ENCODE peak calls at places on chromosomes 6 and 20, in eight cellular contexts. U, H, Y, D, O, L, C and F are unnamed samples.

GRCh38 chr6:149846321-149846720 is 17.8 kb downstream of the LRP11 start:
- DNase-seq in O (peak; percentile 60), H (no peak), L (no peak), D (no peak), C (no peak), Y (no peak), U (no peak), F (no peak)

GRCh38 chr20:17501701-17502100 is 29.5 kb downstream of the BFSP1 start:
- DNase-seq in Y (no peak), U (no peak), L (no peak), O (no peak), C (no peak), D (no peak), H (no peak), F (no peak)

GRCh38 chr20:1897486-1897885 is 2.3 kb downstream of the SIRPA start:
- DNase-seq in L (peak; percentile 52), U (no peak), C (no peak), D (no peak), O (no peak), Y (no peak), H (no peak), F (peak; percentile 53)

GRCh38 chr20:63488331-63489251 is 10.3 kb downstream of the EEF1A2 start:
- DNase-seq in H (peak; percentile 61), U (no peak), D (no peak), Y (no peak), C (no peak), L (no peak), O (no peak), F (no peak)

GRCh38 chr6:165884813-165885765 is 222.0 kb upstream of the PDE10A start:
- DNase-seq in D (peak; percentile 59), H (peak; percentile 90), O (peak; percentile 57), Y (peak; percentile 93), U (peak; percentile 28), C (peak; percentile 8), L (peak; percentile 52), F (peak; percentile 71)

GRCh38 chr6:128597956-128598355 is 77.6 kb upstream of the PTPRK start:
- DNase-seq in D (no peak), Y (no peak), U (no peak), C (no peak), O (no peak), H (no peak), L (no peak), F (no peak)

GRCh38 chr20:419556-420168 is 11.6 kb downstream of the RBCK1 start:
- DNase-seq in U (no peak), Y (no peak), D (no peak), L (no peak), O (no peak), C (peak; percentile 71), H (no peak), F (no peak)

GRCh38 chr6:141103246-141103645 is 1029.5 kb upstream of the GJE1 start:
- DNase-seq in D (no peak), O (no peak), Y (no peak), C (no peak), L (no peak), H (no peak), U (no peak), F (no peak)

GRCh38 chr20:21046413-21047070 is 59.6 kb downstream of the LINC00237 start:
- DNase-seq in H (no peak), Y (peak; percentile 91), C (no peak), O (no peak), U (no peak), L (no peak), D (no peak), F (no peak)

GRCh38 chr6:29099190-29099589 is at the start of gene OR2J1:
- DNase-seq in H (no peak), C (no peak), U (no peak), Y (no peak), D (no peak), L (no peak), O (no peak), F (no peak)

GRCh38 chr20:53262294-53262840 is 290.2 kb downstream of the TSHZ2 start:
- DNase-seq in Y (no peak), L (no peak), C (no peak), D (no peak), U (no peak), H (no peak), O (no peak), F (no peak)

GRCh38 chr6:167760979-167761793 is 65.5 kb upstream of the AFDN start:
- DNase-seq in O (peak; percentile 57), Y (no peak), C (no peak), U (no peak), H (no peak), D (no peak), L (peak; percentile 41), F (no peak)

GRCh38 chr6:140979642-140980091 is 1153.1 kb upstream of the GJE1 start:
- DNase-seq in U (no peak), H (no peak), L (no peak), C (no peak), D (no peak), O (peak; percentile 30), Y (no peak), F (no peak)

GRCh38 chr20:35232575-35232974 is 6.1 kb downstream of the MMP24 start:
- DNase-seq in Y (no peak), L (no peak), D (no peak), O (no peak), U (no peak), C (no peak), H (no peak), F (no peak)

GRCh38 chr6:7200598-7201443 is 93.1 kb downstream of the RREB1 start:
- DNase-seq in O (peak; percentile 87), C (peak; percentile 95), L (no peak), D (no peak), U (no peak), H (no peak), Y (no peak), F (no peak)

GRCh38 chr6:110971458-110971857 is 10.4 kb upstream of the RPF2 start:
- DNase-seq in D (no peak), C (no peak), U (no peak), Y (no peak), O (no peak), H (no peak), L (no peak), F (no peak)

GRCh38 chr6:13908955-13909381 is 15.8 kb upstream of the RNF182 start:
- DNase-seq in H (peak; percentile 40), D (peak; percentile 5), L (peak; percentile 70), C (peak; percentile 64), Y (no peak), O (peak; percentile 53), U (no peak), F (peak; percentile 68)

GRCh38 chr20:44070139-44070900 is 116.7 kb downstream of the JPH2 start:
- DNase-seq in L (no peak), C (no peak), O (no peak), U (no peak), D (peak; percentile 46), H (no peak), Y (peak; percentile 86), F (no peak)